ENCODE peak calls at places on chromosomes 4 and X, in four cellular contexts. One of them, this sample, is unnamed.

GRCh38 chr4:158769175-158769831 is 477 bp downstream of the FNIP2 start:
- DNase-seq in AG09309: no peak
- DNase-seq in heart left ventricle: peak
- DNase-seq in PC-9: no peak
- DNase-seq in this sample: no peak

GRCh38 chr4:41644288-41644914 is 104.1 kb downstream of the PHOX2B start:
- DNase-seq in AG09309: no peak
- DNase-seq in heart left ventricle: peak
- DNase-seq in PC-9: no peak
- DNase-seq in this sample: no peak

GRCh38 chr4:123825596-123826291 is 429.1 kb downstream of the SPRY1 start:
- DNase-seq in AG09309: no peak
- DNase-seq in heart left ventricle: no peak
- DNase-seq in PC-9: no peak
- DNase-seq in this sample: no peak

GRCh38 chrX:153794897-153795816 is 689 bp downstream of the SSR4 start:
- DNase-seq in AG09309: no peak
- DNase-seq in heart left ventricle: no peak
- DNase-seq in PC-9: no peak
- DNase-seq in this sample: no peak

GRCh38 chr4:165971941-165972340 is 98.9 kb downstream of the TLL1 start:
- DNase-seq in AG09309: no peak
- DNase-seq in heart left ventricle: no peak
- DNase-seq in PC-9: peak
- DNase-seq in this sample: no peak

GRCh38 chr4:10157478-10158354 is 41.1 kb upstream of the WDR1 start:
- DNase-seq in AG09309: no peak
- DNase-seq in heart left ventricle: peak
- DNase-seq in PC-9: peak
- DNase-seq in this sample: peak

GRCh38 chr4:2803624-2804448 is 11.0 kb downstream of the SH3BP2 start:
- DNase-seq in AG09309: no peak
- DNase-seq in heart left ventricle: peak
- DNase-seq in PC-9: peak
- DNase-seq in this sample: no peak

GRCh38 chr4:45662996-45663395 is 460.9 kb downstream of the GABRG1 start:
- DNase-seq in AG09309: no peak
- DNase-seq in heart left ventricle: peak
- DNase-seq in PC-9: peak
- DNase-seq in this sample: no peak

GRCh38 chr4:184804621-184805020 is 21.1 kb downstream of the ACSL1 start:
- DNase-seq in AG09309: no peak
- DNase-seq in heart left ventricle: no peak
- DNase-seq in PC-9: no peak
- DNase-seq in this sample: no peak

GRCh38 chr4:24753519-24753918 is 41.9 kb upstream of the SOD3 start:
- DNase-seq in AG09309: no peak
- DNase-seq in heart left ventricle: no peak
- DNase-seq in PC-9: peak
- DNase-seq in this sample: peak

GRCh38 chrX:15233416-15234015 is 36.4 kb downstream of the ASB9 start:
- DNase-seq in AG09309: no peak
- DNase-seq in heart left ventricle: no peak
- DNase-seq in PC-9: no peak
- DNase-seq in this sample: no peak

GRCh38 chr4:3369781-3370660 is 71.7 kb upstream of the HGFAC start:
- DNase-seq in AG09309: peak
- DNase-seq in heart left ventricle: no peak
- DNase-seq in PC-9: no peak
- DNase-seq in this sample: no peak

GRCh38 chr4:20626326-20626725 is 73.9 kb upstream of the PACRGL start:
- DNase-seq in AG09309: no peak
- DNase-seq in heart left ventricle: no peak
- DNase-seq in PC-9: no peak
- DNase-seq in this sample: no peak

GRCh38 chrX:19152762-19153161 is 30.5 kb upstream of the ADGRG2 start:
- DNase-seq in AG09309: no peak
- DNase-seq in heart left ventricle: no peak
- DNase-seq in PC-9: no peak
- DNase-seq in this sample: no peak

GRCh38 chrX:71870337-71871098 is 40.1 kb upstream of the NHSL2 start:
- DNase-seq in AG09309: no peak
- DNase-seq in heart left ventricle: no peak
- DNase-seq in PC-9: no peak
- DNase-seq in this sample: no peak

GRCh38 chr4:140049924-140050681 is 103.9 kb downstream of the MAML3 start:
- DNase-seq in AG09309: no peak
- DNase-seq in heart left ventricle: no peak
- DNase-seq in PC-9: no peak
- DNase-seq in this sample: no peak

GRCh38 chrX:2829066-2829430 is 318 bp downstream of the GYG2 start:
- DNase-seq in AG09309: no peak
- DNase-seq in heart left ventricle: no peak
- DNase-seq in PC-9: no peak
- DNase-seq in this sample: no peak

GRCh38 chr4:80495847-80496246 is 160.3 kb downstream of the CFAP299 start:
- DNase-seq in AG09309: no peak
- DNase-seq in heart left ventricle: no peak
- DNase-seq in PC-9: no peak
- DNase-seq in this sample: no peak

GRCh38 chr4:15961778-15962510 is 1.0 kb downstream of the FGFBP2 start:
- DNase-seq in AG09309: no peak
- DNase-seq in heart left ventricle: peak
- DNase-seq in PC-9: no peak
- DNase-seq in this sample: no peak

GRCh38 chrX:103248553-103248952 is 6.4 kb downstream of the TCEAL8 start:
- DNase-seq in AG09309: no peak
- DNase-seq in heart left ventricle: no peak
- DNase-seq in PC-9: no peak
- DNase-seq in this sample: no peak

GRCh38 chrX:9897761-9898161 is 69.4 kb upstream of the CLDN34 start:
- DNase-seq in AG09309: peak
- DNase-seq in heart left ventricle: no peak
- DNase-seq in PC-9: no peak
- DNase-seq in this sample: no peak

GRCh38 chr4:83269256-83269655 is 15.3 kb downstream of the COQ2 start:
- DNase-seq in AG09309: no peak
- DNase-seq in heart left ventricle: no peak
- DNase-seq in PC-9: no peak
- DNase-seq in this sample: no peak

GRCh38 chr4:155578726-155579385 is 87.8 kb upstream of the GUCY1A1 start:
- DNase-seq in AG09309: no peak
- DNase-seq in heart left ventricle: no peak
- DNase-seq in PC-9: no peak
- DNase-seq in this sample: no peak

GRCh38 chr4:158811704-158812103 is 42.9 kb downstream of the FNIP2 start:
- DNase-seq in AG09309: no peak
- DNase-seq in heart left ventricle: no peak
- DNase-seq in PC-9: peak
- DNase-seq in this sample: no peak

GRCh38 chr4:175246941-175247340 is 328.8 kb downstream of the ADAM29 start:
- DNase-seq in AG09309: no peak
- DNase-seq in heart left ventricle: no peak
- DNase-seq in PC-9: no peak
- DNase-seq in this sample: no peak

GRCh38 chr4:65472531-65472930 is 197.8 kb downstream of the EPHA5 start:
- DNase-seq in AG09309: no peak
- DNase-seq in heart left ventricle: no peak
- DNase-seq in PC-9: no peak
- DNase-seq in this sample: no peak

GRCh38 chr4:47623916-47624554 is 139.0 kb downstream of the ATP10D start:
- DNase-seq in AG09309: no peak
- DNase-seq in heart left ventricle: no peak
- DNase-seq in PC-9: no peak
- DNase-seq in this sample: no peak

GRCh38 chrX:47191331-47191730 is 2.3 kb upstream of the UBA1 start:
- DNase-seq in AG09309: no peak
- DNase-seq in heart left ventricle: no peak
- DNase-seq in PC-9: no peak
- DNase-seq in this sample: no peak

DNA sequence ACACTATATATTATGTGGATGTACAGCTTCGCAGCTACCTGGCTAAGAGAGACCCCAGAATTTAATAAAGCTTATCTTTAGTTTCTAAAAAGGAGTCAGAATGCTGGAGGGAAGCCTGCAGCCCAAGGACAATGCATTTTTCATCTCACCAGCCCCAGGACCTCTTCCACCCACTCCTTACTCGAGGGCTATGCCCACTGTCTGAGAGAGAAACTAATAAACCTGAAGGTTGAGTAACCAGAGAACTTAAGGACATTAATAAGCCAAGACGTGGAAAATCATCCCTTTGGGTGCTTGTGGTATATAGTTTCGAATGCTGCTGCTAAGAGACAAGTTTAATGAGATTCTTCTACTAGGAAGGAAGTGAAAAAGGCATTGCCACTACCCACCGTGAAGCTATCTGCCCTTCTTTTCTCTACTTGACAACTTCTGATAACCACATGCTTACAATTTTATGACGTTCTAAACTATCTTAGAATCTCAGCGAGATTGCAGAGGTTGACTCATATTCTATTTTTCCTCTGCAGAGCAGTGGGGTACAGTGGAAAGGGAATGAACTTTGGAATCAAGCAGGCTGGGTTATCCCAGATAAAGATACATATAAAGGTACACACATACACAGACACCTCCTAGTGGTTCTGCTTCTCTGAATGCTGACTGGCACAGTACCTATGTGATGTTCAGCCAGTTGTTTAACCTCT is 3.3 kb downstream of the RELL1 start:
- DNase-seq in AG09309: no peak
- DNase-seq in heart left ventricle: no peak
- DNase-seq in PC-9: no peak
- DNase-seq in this sample: no peak
- H3K4me3 ChIP-seq in AG09309: no peak
- H3K4me3 ChIP-seq in heart left ventricle: no peak
- H3K4me3 ChIP-seq in PC-9: no peak
- H3K4me3 ChIP-seq in this sample: no peak

DNA sequence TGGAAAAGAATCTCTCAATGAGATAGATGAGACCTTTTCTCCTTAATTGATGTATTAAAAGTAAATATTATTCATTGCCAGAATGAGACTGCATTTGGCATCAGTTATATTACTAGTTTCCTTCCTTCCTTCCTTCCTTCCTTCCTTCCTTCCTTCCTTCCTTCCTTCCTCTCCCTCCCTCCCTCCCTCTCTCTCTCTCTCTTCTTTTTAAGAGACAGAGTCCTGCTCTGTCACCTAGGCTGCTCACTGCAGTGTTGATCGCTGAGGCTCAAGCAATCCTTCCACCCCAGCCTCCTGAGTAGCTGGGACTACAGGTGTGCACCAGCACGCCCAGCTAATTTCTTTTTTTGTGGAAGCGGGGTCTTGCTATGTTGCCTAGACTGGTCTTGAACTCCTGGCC is 50.4 kb upstream of the ARX start:
- DNase-seq in AG09309: no peak
- DNase-seq in heart left ventricle: no peak
- DNase-seq in PC-9: no peak
- DNase-seq in this sample: no peak
- H3K4me3 ChIP-seq in AG09309: no peak
- H3K4me3 ChIP-seq in heart left ventricle: no peak
- H3K4me3 ChIP-seq in PC-9: no peak
- H3K4me3 ChIP-seq in this sample: no peak

DNA sequence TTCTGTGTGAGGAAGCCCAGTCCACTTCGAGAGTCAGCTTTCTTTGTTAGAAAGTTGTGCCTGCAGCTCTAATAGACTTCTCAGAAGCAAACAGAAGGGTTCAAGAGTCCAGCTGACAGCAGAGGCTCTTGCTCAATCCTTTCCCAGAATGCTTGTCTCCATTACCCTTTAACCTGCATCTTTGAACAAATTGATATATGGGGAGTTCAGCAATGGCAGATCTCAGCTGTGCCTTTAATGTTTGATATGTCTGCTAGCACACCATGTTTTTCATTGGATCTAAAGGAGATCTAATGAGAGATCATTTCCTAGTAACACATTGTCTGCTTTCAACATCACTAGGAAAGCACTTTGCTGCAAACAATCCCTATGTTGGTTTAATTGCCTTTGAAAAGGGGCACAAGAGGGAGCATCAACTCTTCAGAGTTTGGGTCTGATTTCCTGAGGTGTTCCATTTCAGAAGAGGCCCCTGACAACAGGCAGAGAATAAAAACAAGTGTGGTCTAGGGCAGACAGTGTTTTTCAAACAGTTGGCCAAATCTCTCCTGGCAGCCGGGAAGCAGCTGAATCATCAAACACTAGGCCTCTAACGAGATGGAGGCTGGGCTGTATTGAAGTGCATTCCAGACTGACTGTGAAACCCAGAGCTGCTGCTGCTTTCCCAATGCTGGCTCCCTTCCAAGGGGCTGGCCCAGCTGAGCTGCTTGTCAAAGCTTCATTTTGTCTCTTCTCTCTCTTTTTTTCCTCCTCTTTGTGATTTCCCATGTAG is 55.6 kb downstream of the LUZP4 start:
- DNase-seq in AG09309: peak
- DNase-seq in heart left ventricle: peak
- DNase-seq in PC-9: peak
- DNase-seq in this sample: peak
- H3K4me3 ChIP-seq in AG09309: no peak
- H3K4me3 ChIP-seq in heart left ventricle: no peak
- H3K4me3 ChIP-seq in PC-9: peak
- H3K4me3 ChIP-seq in this sample: no peak

DNA sequence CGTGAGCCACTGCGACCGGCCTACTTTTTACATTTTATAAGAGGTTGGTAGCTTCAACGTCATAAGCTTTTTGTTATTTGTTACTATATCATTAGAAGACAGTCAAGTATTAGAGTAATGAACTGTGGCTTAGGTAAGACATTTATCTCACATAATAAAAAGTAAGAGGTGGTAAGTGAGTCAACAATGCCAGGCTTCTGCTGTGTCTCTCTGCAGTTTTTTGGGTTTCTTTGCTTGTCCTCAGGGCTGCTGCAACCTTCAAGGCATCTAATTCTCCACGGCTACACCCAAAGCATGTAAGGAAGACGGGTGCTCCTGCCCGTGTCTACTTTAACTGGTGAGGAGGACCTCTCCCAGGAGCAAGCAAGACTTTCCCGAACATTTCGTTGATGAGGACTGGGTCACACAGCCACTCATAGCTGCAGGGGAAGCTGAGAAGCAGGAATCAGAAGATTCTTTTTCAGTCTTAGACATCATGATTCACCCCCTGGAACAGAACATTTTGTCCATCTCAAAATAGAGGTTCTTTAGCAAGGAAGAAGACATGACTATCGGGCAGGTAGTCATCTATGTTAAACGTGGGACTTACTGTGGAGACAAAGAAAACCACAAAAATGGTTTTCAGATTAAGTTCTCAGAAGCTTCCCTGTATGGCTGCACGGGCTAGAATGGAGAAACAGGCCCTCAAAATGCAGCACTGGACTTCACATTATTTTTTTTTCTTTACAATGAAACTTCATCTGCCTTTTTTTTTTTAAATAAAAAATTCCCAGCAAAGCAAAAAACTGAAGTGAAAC is 13.0 kb upstream of the RHOH start:
- DNase-seq in AG09309: no peak
- DNase-seq in heart left ventricle: no peak
- DNase-seq in PC-9: no peak
- DNase-seq in this sample: no peak
- H3K4me3 ChIP-seq in AG09309: no peak
- H3K4me3 ChIP-seq in heart left ventricle: no peak
- H3K4me3 ChIP-seq in PC-9: no peak
- H3K4me3 ChIP-seq in this sample: no peak

This sample was measured in Panc1.